ENCODE peak calls at places on chromosomes 3 and 15, in four cellular contexts. B is foreskin keratinocyte, N is AG10803, X is HuH-7.5. D is an unnamed sample.

GRCh38 chr15:63593705-63594671 is 3.2 kb upstream of the FBXL22 start:
- DNase-seq in B (no peak), N (no peak), X (no peak), D (no peak)

GRCh38 chr3:49813497-49814174 is at the start of gene UBA7:
- DNase-seq in B (no peak), N (peak), X (no peak), D (no peak)

GRCh38 chr15:79919749-79920511 is 23.1 kb upstream of the MTHFS start:
- DNase-seq in B (no peak), N (no peak), X (no peak), D (no peak)

GRCh38 chr15:98727115-98728040 is 79.0 kb downstream of the IGF1R start:
- DNase-seq in B (peak), N (peak), X (peak), D (peak)

GRCh38 chr3:33067484-33067883 is 29.5 kb downstream of the GLB1 start:
- DNase-seq in B (no peak), N (peak), X (no peak), D (no peak)

GRCh38 chr15:65303687-65304392 is 637 bp upstream of the RNU5B-1 start:
- DNase-seq in B (peak), N (peak), X (no peak), D (peak)

GRCh38 chr3:82643948-82644347 is 882.5 kb upstream of the GBE1 start:
- DNase-seq in B (no peak), N (no peak), X (peak), D (peak)

GRCh38 chr15:95025924-95026728 is 794.8 kb downstream of the MCTP2 start:
- DNase-seq in B (peak), N (peak), X (peak), D (peak)

GRCh38 chr3:99023590-99024192 is 122.2 kb upstream of the DCBLD2 start:
- DNase-seq in B (no peak), N (peak), X (no peak), D (no peak)

GRCh38 chr3:52149021-52149420 is 5.2 kb downstream of the POC1A start:
- DNase-seq in B (no peak), N (no peak), X (no peak), D (no peak)

GRCh38 chr3:79521221-79521848 is 246.5 kb downstream of the ROBO1 start:
- DNase-seq in B (no peak), N (peak), X (no peak), D (peak)

GRCh38 chr15:101142711-101143110 is 109.1 kb downstream of the CHSY1 start:
- DNase-seq in B (no peak), N (no peak), X (no peak), D (no peak)

GRCh38 chr3:20589275-20589674 is 403.3 kb upstream of the SGO1 start:
- DNase-seq in B (no peak), N (no peak), X (no peak), D (no peak)

GRCh38 chr3:28971156-28971555 is 309.7 kb upstream of the RBMS3 start:
- DNase-seq in B (no peak), N (no peak), X (no peak), D (no peak)

GRCh38 chr15:100250166-100250800 is 91.5 kb downstream of the ADAMTS17 start:
- DNase-seq in B (no peak), N (no peak), X (no peak), D (no peak)

GRCh38 chr3:67947808-67948508 is 293.5 kb upstream of the SUCLG2 start:
- DNase-seq in B (no peak), N (no peak), X (no peak), D (peak)

GRCh38 chr3:52293491-52294319 is 6.1 kb downstream of the GLYCTK start:
- DNase-seq in B (no peak), N (no peak), X (no peak), D (no peak)

GRCh38 chr3:183653209-183654064 is 18.0 kb downstream of the KLHL24 start:
- DNase-seq in B (no peak), N (no peak), X (no peak), D (no peak)

GRCh38 chr3:142858043-142858442 is 30.8 kb downstream of the PCOLCE2 start:
- DNase-seq in B (no peak), N (no peak), X (no peak), D (no peak)

GRCh38 chr3:161291191-161291901 is 70.2 kb downstream of the NMD3 start:
- DNase-seq in B (peak), N (no peak), X (no peak), D (no peak)

GRCh38 chr15:66425837-66426236 is 39.1 kb downstream of the MAP2K1 start:
- DNase-seq in B (no peak), N (no peak), X (no peak), D (no peak)

GRCh38 chr15:44706946-44707636 is 4.0 kb downstream of the PATL2 start:
- DNase-seq in B (no peak), N (no peak), X (no peak), D (no peak)

GRCh38 chr3:96354742-96355141 is 459.7 kb upstream of the EPHA6 start:
- DNase-seq in B (no peak), N (no peak), X (no peak), D (no peak)

GRCh38 chr3:21979706-21980105 is 228.7 kb upstream of the ZNF385D start:
- DNase-seq in B (peak), N (peak), X (no peak), D (no peak)

GRCh38 chr3:182644800-182645433 is 148.4 kb upstream of the ATP11B start:
- DNase-seq in B (peak), N (no peak), X (no peak), D (no peak)

GRCh38 chr3:21718161-21718765 is 32.7 kb downstream of the ZNF385D start:
- DNase-seq in B (peak), N (peak), X (no peak), D (no peak)